ENCODE peak calls at places on chromosomes 4 and X, in four cellular contexts. V, X, H and U are unnamed samples.

GRCh38 chr4:140144937-140145336 is 9.0 kb downstream of the MAML3 start:
- DNase-seq in V (no peak), X (no peak), H (no peak), U (no peak)

GRCh38 chr4:81116571-81116970 is 86.1 kb downstream of the BMP3 start:
- DNase-seq in V (peak; percentile 66), X (no peak), H (no peak), U (no peak)

GRCh38 chrX:119688856-119689455 is 4.0 kb downstream of the SEPTIN6 start:
- DNase-seq in X (no peak), H (no peak), V (no peak), U (no peak)

GRCh38 chr4:96146686-96147085 is 306.8 kb downstream of the PDHA2 start:
- DNase-seq in V (no peak), H (peak; percentile 74), X (no peak), U (no peak)

GRCh38 chrX:136112781-136113180 is 34.6 kb upstream of the FHL1 start:
- DNase-seq in V (peak; percentile 38), X (no peak), H (no peak), U (no peak)

GRCh38 chrX:119895843-119896326 is at the start of gene AKAP14:
- DNase-seq in V (no peak), H (no peak), X (peak; percentile 46), U (peak; percentile 6)

GRCh38 chrX:46444011-46444410 is 101.2 kb downstream of the ZNF674 start:
- DNase-seq in X (no peak), H (peak; percentile 87), V (peak; percentile 87), U (peak; percentile 79)

GRCh38 chr4:172547724-172548123 is 620.9 kb upstream of the GALNT7 start:
- DNase-seq in V (no peak), X (no peak), H (no peak), U (no peak)

GRCh38 chr4:101262683-101263082 is 84.6 kb downstream of the PPP3CA start:
- DNase-seq in X (no peak), V (no peak), H (no peak), U (no peak)

GRCh38 chr4:79164961-79165610 is 160.8 kb downstream of the NAA11 start:
- DNase-seq in H (no peak), V (no peak), X (no peak), U (no peak)

GRCh38 chr4:166252487-166253402 is 379.7 kb downstream of the TLL1 start:
- DNase-seq in H (peak; percentile 29), V (peak; percentile 1), X (no peak), U (peak; percentile 18)
- TF ChIP-seq CTCF in H (peak; percentile 63), V (peak; percentile 6), X (peak; percentile 77), U (peak; percentile 80)

DNA sequence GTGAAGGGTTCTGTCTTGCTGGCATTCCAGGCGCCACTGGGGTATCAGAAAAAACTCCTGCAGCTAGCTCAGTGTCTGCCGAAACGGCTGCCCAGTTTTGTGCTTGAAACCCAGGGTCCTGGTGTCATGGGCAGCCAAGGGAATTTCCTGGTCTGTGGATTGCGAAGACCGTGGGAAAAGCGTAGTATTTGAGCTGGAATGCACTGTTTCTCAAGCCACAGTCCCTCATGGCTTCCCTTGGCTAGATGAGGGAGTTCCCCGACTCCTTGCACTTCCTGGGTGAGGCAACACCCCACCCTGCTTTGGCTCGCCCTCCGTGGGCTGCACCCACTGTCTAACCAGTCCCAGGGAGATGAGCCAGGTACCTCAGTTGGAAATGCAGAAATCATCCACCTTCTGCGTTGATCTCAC is 40.1 kb downstream of the NOP14 start:
- DNase-seq in X (no peak), V (peak; percentile 54), H (peak; percentile 50), U (no peak)
- TF ChIP-seq CTCF in X (no peak), V (no peak), H (no peak), U (no peak)

GRCh38 chrX:110420771-110421498 is 62.3 kb downstream of the RTL9 start:
- DNase-seq in X (no peak), H (no peak), V (no peak), U (no peak)
- TF ChIP-seq CTCF in X (peak; percentile 57), H (peak; percentile 28), V (peak; percentile 40), U (peak; percentile 67)

GRCh38 chr4:74523076-74523475 is 78.1 kb downstream of the AREG start:
- DNase-seq in V (no peak), H (no peak), X (no peak), U (no peak)

GRCh38 chr4:74517996-74518395 is 73.1 kb downstream of the AREG start:
- DNase-seq in H (no peak), X (no peak), V (no peak), U (no peak)

GRCh38 chr4:74527049-74527448 is 82.1 kb downstream of the AREG start:
- DNase-seq in X (no peak), H (no peak), V (no peak), U (no peak)

GRCh38 chr4:74524985-74525384 is 80.0 kb downstream of the AREG start:
- DNase-seq in H (no peak), V (no peak), X (no peak), U (no peak)

DNA sequence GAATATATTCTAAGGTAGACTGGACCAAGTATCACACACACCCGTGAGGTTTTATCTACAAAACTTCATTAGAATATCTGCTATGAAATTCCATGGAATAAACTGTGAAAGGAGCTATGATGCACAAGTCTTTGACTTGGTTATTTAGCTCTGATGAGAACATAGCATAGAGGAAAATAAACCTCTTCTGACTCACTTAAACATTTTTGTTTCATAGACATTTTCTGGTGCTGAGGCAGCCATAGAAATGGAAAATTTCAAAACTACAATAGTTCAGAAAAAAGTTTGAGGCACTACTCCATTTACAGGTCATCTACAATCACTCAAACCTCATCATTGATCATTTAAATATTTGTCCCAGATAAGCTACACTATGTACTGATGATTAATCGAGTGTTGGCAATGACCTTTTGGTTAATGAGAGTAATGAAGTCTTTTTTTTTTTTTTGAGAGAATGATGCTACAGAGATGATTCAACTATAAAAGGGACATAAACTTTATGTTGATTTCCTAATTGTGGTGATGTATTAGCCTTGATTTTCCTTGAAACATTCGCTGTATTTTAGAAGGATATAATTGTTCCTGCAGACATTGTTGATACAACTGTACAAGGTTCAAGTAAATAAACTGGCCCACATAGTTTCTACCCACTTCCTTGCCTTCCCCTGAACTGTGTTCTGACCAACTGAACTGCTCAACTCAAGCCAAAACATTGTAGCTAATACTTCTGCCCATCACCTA is 77.5 kb downstream of the AREG start:
- DNase-seq in H (peak; percentile 34), V (no peak), X (no peak), U (peak; percentile 23)
- TF ChIP-seq CTCF in H (no peak), V (no peak), X (no peak), U (no peak)

GRCh38 chr4:17814140-17814539 is 3.4 kb downstream of the NCAPG start:
- DNase-seq in X (no peak), H (peak; percentile 58), V (peak; percentile 41), U (peak; percentile 58)

GRCh38 chr4:17811078-17811603 is 362 bp downstream of the NCAPG start:
- DNase-seq in X (no peak), H (no peak), V (peak; percentile 13), U (no peak)

GRCh38 chr4:17812801-17813200 is 2.0 kb downstream of the NCAPG start:
- DNase-seq in H (peak; percentile 38), V (no peak), X (no peak), U (no peak)

GRCh38 chr4:17810260-17811077 is at the start of the genes DCAF16 and NCAPG:
- DNase-seq in X (peak; percentile 99), H (peak; percentile 100), V (peak; percentile 99), U (peak; percentile 99)

GRCh38 chr4:17812125-17812524 is 1.3 kb downstream of the NCAPG start:
- DNase-seq in H (no peak), V (no peak), X (no peak), U (no peak)
- TF ChIP-seq CTCF in H (no peak), V (no peak), X (no peak), U (no peak)

DNA sequence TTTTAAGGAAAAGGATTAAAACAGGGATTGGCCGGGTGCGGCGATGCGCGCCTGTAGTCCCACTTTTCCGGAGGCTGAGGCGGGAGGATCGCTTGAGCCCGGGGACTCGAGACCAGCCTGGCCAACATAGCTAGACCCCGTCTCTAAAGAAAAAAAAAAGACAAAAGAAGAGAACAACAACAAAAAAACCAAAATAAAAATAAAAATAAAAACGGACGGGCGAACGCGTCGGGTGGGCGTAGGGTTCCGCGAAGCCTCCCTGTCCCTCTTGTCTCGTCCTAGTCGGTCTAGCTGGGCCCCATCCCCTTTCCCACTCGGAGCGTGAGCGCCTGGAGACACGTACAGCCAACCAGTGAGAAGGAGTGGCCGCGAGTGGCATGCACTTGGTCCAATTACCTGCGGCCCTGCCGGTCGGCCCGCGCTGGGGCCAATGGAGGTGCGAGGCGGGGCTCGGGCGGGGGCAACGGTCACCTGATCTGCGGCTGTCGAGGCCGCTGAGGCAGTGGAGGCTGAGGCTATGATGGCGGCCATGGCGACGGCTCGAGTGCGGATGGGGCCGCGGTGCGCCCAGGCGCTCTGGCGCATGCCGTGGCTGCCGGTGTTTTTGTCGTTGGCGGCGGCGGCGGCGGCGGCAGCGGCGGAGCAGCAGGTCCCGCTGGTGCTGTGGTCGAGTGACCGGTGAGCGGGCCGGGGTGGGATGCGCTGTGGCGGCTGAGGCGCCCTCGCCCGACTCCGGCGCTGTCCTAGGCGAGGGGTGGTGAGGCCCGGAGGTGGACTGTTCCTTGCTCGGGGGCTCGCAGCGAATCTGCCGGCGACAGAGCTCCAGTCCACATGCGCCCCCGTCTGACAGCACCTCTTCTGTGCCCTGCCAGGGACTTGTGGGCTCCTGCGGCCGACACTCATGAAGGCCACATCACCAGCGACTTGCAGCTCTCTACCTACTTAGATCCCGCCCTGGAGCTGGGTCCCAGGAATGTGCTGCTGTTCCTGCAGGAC is at the start of gene ATP6AP1:
- DNase-seq in V (peak; percentile 95), H (peak; percentile 94), X (peak; percentile 92), U (peak; percentile 92)
- TF ChIP-seq CTCF in V (no peak), H (no peak), X (no peak), U (no peak)

GRCh38 chr4:130568746-130569145 is 1472.8 kb downstream of the C4orf33 start:
- DNase-seq in X (no peak), V (no peak), H (peak; percentile 5), U (no peak)

GRCh38 chr4:130563891-130564418 is 1468.0 kb downstream of the C4orf33 start:
- DNase-seq in X (no peak), H (no peak), V (no peak), U (no peak)

GRCh38 chr4:130559268-130559667 is 1463.3 kb downstream of the C4orf33 start:
- DNase-seq in H (no peak), V (no peak), X (no peak), U (no peak)

GRCh38 chr4:130563185-130563890 is 1467.4 kb downstream of the C4orf33 start:
- DNase-seq in H (peak; percentile 78), V (peak; percentile 13), X (peak; percentile 81), U (peak; percentile 80)
- TF ChIP-seq CTCF in H (peak; percentile 80), V (peak; percentile 31), X (peak; percentile 79), U (peak; percentile 77)

GRCh38 chr4:108607426-108607825 is 12.9 kb upstream of the RPL34 start:
- DNase-seq in V (no peak), H (no peak), X (no peak), U (no peak)

GRCh38 chr4:108611360-108611759 is 9.0 kb upstream of the RPL34 start:
- DNase-seq in X (no peak), V (peak; percentile 23), H (no peak), U (no peak)
- TF ChIP-seq CTCF in X (no peak), V (peak; percentile 52), H (peak; percentile 13), U (peak; percentile 50)